ENCODE peak calls at places on chromosomes 5 and 9, in eight cellular contexts. Z is GM18507; X is NCI-H748 treated with DMSO at 0.1 percent for 48 hours; U is fibroblast of villous mesenchyme; W is epithelial cell of prostate; R is activated CD4-positive, alpha-beta T cell treated with anti-CD3 and anti-CD28 coated beads, Interleukin-2, amount 50 U/mL, for 1 hour; F is NCI-H146; N is dorsolateral prefrontal cortex. G is an unnamed sample.
A peak's percentile ranks its signal among the peaks of the same experiment; 100 is the strongest.

GRCh38 chr9:77475641-77476473 is 172.3 kb downstream of the GNA14 start:
- DNase-seq in R (peak; percentile 21), X (peak; percentile 10), N (no peak), F (no peak), U (no peak), Z (no peak), W (no peak), G (peak; percentile 39)

GRCh38 chr5:179346401-179346800 is 1.1 kb upstream of the ADAMTS2 start:
- DNase-seq in X (no peak), N (no peak), W (no peak), Z (no peak), R (no peak), U (no peak), F (no peak), G (no peak)

GRCh38 chr5:36040651-36041536 is 25.8 kb downstream of the UGT3A2 start:
- DNase-seq in U (no peak), W (no peak), F (peak; percentile 20), R (no peak), Z (no peak), N (no peak), X (peak; percentile 96), G (no peak)

GRCh38 chr5:42059291-42059690 is 134.2 kb downstream of the FBXO4 start:
- DNase-seq in F (no peak), Z (no peak), N (no peak), U (no peak), W (no peak), X (no peak), R (no peak), G (no peak)

GRCh38 chr5:6488021-6488420 is 39.4 kb downstream of the UBE2QL1 start:
- DNase-seq in Z (no peak), X (no peak), U (no peak), W (no peak), N (peak; percentile 74), R (no peak), F (no peak), G (no peak)

GRCh38 chr9:127927457-127928231 is 2.9 kb downstream of the PIP5KL1 start:
- DNase-seq in F (peak; percentile 78), W (no peak), N (no peak), U (no peak), Z (no peak), X (peak; percentile 61), R (peak; percentile 84), G (no peak)

GRCh38 chr9:37187713-37188439 is 67.5 kb downstream of the ZCCHC7 start:
- DNase-seq in Z (peak; percentile 44), W (no peak), X (no peak), N (no peak), U (no peak), F (no peak), R (no peak), G (peak; percentile 52)

GRCh38 chr9:120768247-120768646 is 25.0 kb downstream of the FBXW2 start:
- DNase-seq in Z (no peak), X (no peak), F (no peak), W (no peak), U (no peak), N (no peak), R (no peak), G (no peak)

GRCh38 chr5:60916646-60917045 is 28.2 kb downstream of the ERCC8 start:
- DNase-seq in F (no peak), U (peak; percentile 16), W (no peak), N (no peak), Z (no peak), R (no peak), X (no peak), G (no peak)

GRCh38 chr5:4229866-4230265 is 634.2 kb downstream of the IRX1 start:
- DNase-seq in N (no peak), Z (no peak), U (no peak), F (no peak), W (no peak), X (no peak), R (no peak), G (no peak)

GRCh38 chr9:104088416-104088815 is 5.7 kb upstream of the SMC2 start:
- DNase-seq in U (peak; percentile 10), N (no peak), R (no peak), Z (no peak), F (no peak), W (no peak), X (no peak), G (no peak)

GRCh38 chr5:131096774-131097695 is 68.0 kb downstream of the HINT1 start:
- DNase-seq in R (no peak), F (no peak), W (no peak), N (no peak), X (no peak), U (no peak), Z (no peak), G (no peak)

GRCh38 chr5:10374623-10375022 is 21.1 kb downstream of the MARCHF6 start:
- DNase-seq in X (no peak), F (no peak), N (no peak), R (no peak), U (no peak), Z (no peak), W (no peak), G (no peak)

GRCh38 chr9:118009585-118009984 is 305.4 kb downstream of the TLR4 start:
- DNase-seq in F (no peak), U (no peak), X (peak; percentile 47), W (no peak), Z (no peak), N (no peak), R (no peak), G (no peak)

GRCh38 chr9:116088396-116088795 is 65.2 kb upstream of the PAPPA start:
- DNase-seq in Z (no peak), R (no peak), W (no peak), X (no peak), F (no peak), U (no peak), N (no peak), G (no peak)

GRCh38 chr5:95631991-95632675 is 12.2 kb downstream of the GPR150 start:
- DNase-seq in N (no peak), F (no peak), W (no peak), U (no peak), Z (no peak), R (peak; percentile 58), X (no peak), G (peak; percentile 21)

GRCh38 chr5:1901081-1901480 is 18.4 kb upstream of the IRX4 start:
- DNase-seq in Z (no peak), X (no peak), F (no peak), N (no peak), R (no peak), U (no peak), W (no peak), G (no peak)

GRCh38 chr9:114908104-114908621 is 22.2 kb downstream of the TNFSF8 start:
- DNase-seq in U (peak; percentile 53), F (peak; percentile 98), Z (no peak), X (peak; percentile 97), W (peak; percentile 95), R (no peak), N (no peak), G (no peak)